ENCODE peak calls at places on chromosomes 6 and 20, in seven cellular contexts. One of them, this sample, is unnamed.
A peak's percentile ranks its signal among the peaks of the same experiment; 100 is the strongest.

GRCh38 chr20:62627901-62628612 is 14.2 kb upstream of the SLCO4A1 start:
- DNase-seq in uterus: no peak
- DNase-seq in MCF 10A: no peak
- DNase-seq in lower leg skin: no peak
- DNase-seq in HCT116: no peak
- DNase-seq in H1: no peak
- DNase-seq in upper lobe of left lung: no peak
- DNase-seq in this sample: no peak

GRCh38 chr20:61569836-61570235 is 317.8 kb downstream of the CDH4 start:
- DNase-seq in uterus: no peak
- DNase-seq in lower leg skin: no peak
- DNase-seq in HCT116: no peak
- DNase-seq in H1: no peak
- DNase-seq in upper lobe of left lung: no peak
- DNase-seq in MCF 10A: no peak
- DNase-seq in this sample: no peak

GRCh38 chr20:38127011-38127621 is 38.0 kb downstream of the TGM2 start:
- DNase-seq in lower leg skin: peak; percentile 70
- DNase-seq in upper lobe of left lung: peak; percentile 22
- DNase-seq in MCF 10A: peak; percentile 82
- DNase-seq in uterus: peak; percentile 73
- DNase-seq in HCT116: peak; percentile 26
- DNase-seq in H1: no peak
- DNase-seq in this sample: no peak

GRCh38 chr20:214383-214782 is 12.7 kb upstream of the DEFB129 start:
- DNase-seq in uterus: no peak
- DNase-seq in HCT116: no peak
- DNase-seq in MCF 10A: no peak
- DNase-seq in H1: no peak
- DNase-seq in lower leg skin: no peak
- DNase-seq in upper lobe of left lung: no peak
- DNase-seq in this sample: no peak

GRCh38 chr6:144809120-144809519 is 524.0 kb downstream of the UTRN start:
- DNase-seq in MCF 10A: peak; percentile 4
- DNase-seq in HCT116: peak; percentile 93
- DNase-seq in H1: no peak
- DNase-seq in upper lobe of left lung: no peak
- DNase-seq in uterus: no peak
- DNase-seq in lower leg skin: no peak
- DNase-seq in this sample: no peak

GRCh38 chr6:101921829-101922450 is 528.4 kb downstream of the GRIK2 start:
- DNase-seq in H1: no peak
- DNase-seq in MCF 10A: no peak
- DNase-seq in lower leg skin: no peak
- DNase-seq in upper lobe of left lung: no peak
- DNase-seq in HCT116: no peak
- DNase-seq in uterus: no peak
- DNase-seq in this sample: no peak

GRCh38 chr6:29011276-29011734 is 6.2 kb upstream of the ZNF311 start:
- DNase-seq in lower leg skin: peak; percentile 87
- DNase-seq in uterus: peak; percentile 30
- DNase-seq in upper lobe of left lung: no peak
- DNase-seq in HCT116: no peak
- DNase-seq in H1: peak; percentile 73
- DNase-seq in MCF 10A: no peak
- DNase-seq in this sample: no peak

GRCh38 chr20:4681971-4682370 is 39.7 kb upstream of the PRND start:
- DNase-seq in MCF 10A: peak; percentile 90
- DNase-seq in HCT116: no peak
- DNase-seq in H1: no peak
- DNase-seq in uterus: peak; percentile 38
- DNase-seq in lower leg skin: no peak
- DNase-seq in upper lobe of left lung: no peak
- DNase-seq in this sample: no peak

GRCh38 chr6:39426057-39426592 is 103.6 kb upstream of the KCNK16 start:
- DNase-seq in HCT116: no peak
- DNase-seq in H1: no peak
- DNase-seq in lower leg skin: no peak
- DNase-seq in MCF 10A: peak; percentile 93
- DNase-seq in uterus: no peak
- DNase-seq in upper lobe of left lung: no peak
- DNase-seq in this sample: no peak

GRCh38 chr20:50368813-50369224 is 141.4 kb upstream of the PTPN1 start:
- DNase-seq in HCT116: no peak
- DNase-seq in uterus: no peak
- DNase-seq in MCF 10A: no peak
- DNase-seq in lower leg skin: no peak
- DNase-seq in upper lobe of left lung: no peak
- DNase-seq in H1: no peak
- DNase-seq in this sample: no peak

GRCh38 chr6:141105481-141105880 is 1027.2 kb upstream of the GJE1 start:
- DNase-seq in H1: no peak
- DNase-seq in upper lobe of left lung: no peak
- DNase-seq in HCT116: no peak
- DNase-seq in uterus: no peak
- DNase-seq in MCF 10A: no peak
- DNase-seq in lower leg skin: no peak
- DNase-seq in this sample: no peak

GRCh38 chr20:61847420-61847748 is 218.3 kb downstream of the TAF4 start:
- DNase-seq in uterus: no peak
- DNase-seq in HCT116: no peak
- DNase-seq in H1: no peak
- DNase-seq in upper lobe of left lung: no peak
- DNase-seq in lower leg skin: no peak
- DNase-seq in MCF 10A: no peak
- DNase-seq in this sample: no peak

GRCh38 chr6:89134723-89135122 is 11.1 kb upstream of the PM20D2 start:
- DNase-seq in HCT116: no peak
- DNase-seq in MCF 10A: no peak
- DNase-seq in lower leg skin: no peak
- DNase-seq in H1: no peak
- DNase-seq in upper lobe of left lung: no peak
- DNase-seq in uterus: no peak
- DNase-seq in this sample: no peak

GRCh38 chr6:17120019-17120418 is 18.2 kb downstream of the STMND1 start:
- DNase-seq in upper lobe of left lung: no peak
- DNase-seq in HCT116: no peak
- DNase-seq in uterus: no peak
- DNase-seq in lower leg skin: no peak
- DNase-seq in MCF 10A: no peak
- DNase-seq in H1: no peak
- DNase-seq in this sample: no peak

GRCh38 chr6:137403855-137404254 is 90.3 kb downstream of the OLIG3 start:
- DNase-seq in upper lobe of left lung: no peak
- DNase-seq in HCT116: no peak
- DNase-seq in lower leg skin: no peak
- DNase-seq in H1: no peak
- DNase-seq in uterus: no peak
- DNase-seq in MCF 10A: no peak
- DNase-seq in this sample: no peak

GRCh38 chr6:44045672-44046015 is 81.6 kb downstream of the MRPL14 start:
- DNase-seq in uterus: no peak
- DNase-seq in MCF 10A: peak; percentile 49
- DNase-seq in lower leg skin: no peak
- DNase-seq in upper lobe of left lung: no peak
- DNase-seq in HCT116: no peak
- DNase-seq in H1: no peak
- DNase-seq in this sample: no peak

GRCh38 chr20:59560588-59561227 is 43.6 kb upstream of the PHACTR3 start:
- DNase-seq in H1: no peak
- DNase-seq in lower leg skin: no peak
- DNase-seq in uterus: no peak
- DNase-seq in upper lobe of left lung: no peak
- DNase-seq in MCF 10A: peak; percentile 43
- DNase-seq in HCT116: peak; percentile 13
- DNase-seq in this sample: no peak

GRCh38 chr6:9942131-9942530 is 472.7 kb downstream of the TFAP2A start:
- DNase-seq in H1: no peak
- DNase-seq in lower leg skin: no peak
- DNase-seq in uterus: no peak
- DNase-seq in HCT116: no peak
- DNase-seq in upper lobe of left lung: no peak
- DNase-seq in MCF 10A: no peak
- DNase-seq in this sample: no peak

GRCh38 chr6:157907651-157908050 is 74.0 kb upstream of the SYNJ2 start:
- DNase-seq in HCT116: no peak
- DNase-seq in H1: no peak
- DNase-seq in MCF 10A: no peak
- DNase-seq in upper lobe of left lung: no peak
- DNase-seq in uterus: no peak
- DNase-seq in lower leg skin: no peak
- DNase-seq in this sample: no peak

DNA sequence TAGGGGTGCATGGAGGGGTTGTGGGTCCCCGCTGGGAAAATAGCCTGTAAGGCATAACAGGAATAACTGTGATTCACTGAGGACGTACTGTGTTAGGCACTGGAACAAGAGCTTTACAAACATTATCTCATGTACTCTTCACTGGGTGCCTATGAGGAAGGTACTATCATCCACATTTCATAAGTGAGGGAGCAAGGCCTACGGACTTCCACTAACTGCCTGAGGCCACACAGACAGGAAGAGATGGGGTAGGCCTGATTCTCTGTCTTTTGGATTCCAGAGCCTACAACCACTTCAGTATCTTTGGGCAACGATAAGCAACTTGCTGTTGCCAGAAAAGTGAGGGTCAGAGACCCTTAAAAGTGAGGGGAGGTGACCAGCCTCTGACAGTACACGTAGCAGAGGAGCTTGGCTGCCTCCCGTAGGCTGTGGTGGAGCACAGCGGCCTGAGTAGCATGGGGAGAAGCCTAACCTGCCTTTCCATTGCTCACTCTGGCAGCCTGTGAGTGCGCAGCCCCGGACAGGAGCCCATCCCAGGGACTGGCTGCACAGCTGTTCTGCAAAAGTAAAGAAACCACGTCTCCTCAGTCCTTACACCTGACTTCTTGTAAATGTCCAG is 30.4 kb downstream of the PSMB1 start:
- DNase-seq in H1: no peak
- DNase-seq in uterus: no peak
- DNase-seq in lower leg skin: no peak
- DNase-seq in MCF 10A: peak; percentile 27
- DNase-seq in HCT116: peak; percentile 12
- DNase-seq in upper lobe of left lung: no peak
- DNase-seq in this sample: no peak
- TF ChIP-seq CTCF in H1: peak; percentile 93
- TF ChIP-seq CTCF in uterus: no peak
- TF ChIP-seq CTCF in lower leg skin: no peak
- TF ChIP-seq CTCF in MCF 10A: peak; percentile 45
- TF ChIP-seq CTCF in HCT116: peak; percentile 56
- TF ChIP-seq CTCF in upper lobe of left lung: no peak
- TF ChIP-seq CTCF in this sample: no peak

GRCh38 chr6:11427091-11427739 is 110.3 kb upstream of the TMEM170B start:
- DNase-seq in MCF 10A: no peak
- DNase-seq in upper lobe of left lung: no peak
- DNase-seq in HCT116: no peak
- DNase-seq in lower leg skin: no peak
- DNase-seq in uterus: no peak
- DNase-seq in H1: no peak
- DNase-seq in this sample: no peak
- TF ChIP-seq CTCF in MCF 10A: no peak
- TF ChIP-seq CTCF in upper lobe of left lung: no peak
- TF ChIP-seq CTCF in HCT116: no peak
- TF ChIP-seq CTCF in lower leg skin: no peak
- TF ChIP-seq CTCF in uterus: no peak
- TF ChIP-seq CTCF in H1: no peak
- TF ChIP-seq CTCF in this sample: no peak

GRCh38 chr6:152874267-152874666 is 108.6 kb downstream of the FBXO5 start:
- DNase-seq in lower leg skin: no peak
- DNase-seq in MCF 10A: no peak
- DNase-seq in HCT116: no peak
- DNase-seq in upper lobe of left lung: no peak
- DNase-seq in H1: no peak
- DNase-seq in uterus: no peak
- DNase-seq in this sample: no peak

GRCh38 chr6:152879681-152880080 is 103.2 kb downstream of the FBXO5 start:
- DNase-seq in uterus: no peak
- DNase-seq in MCF 10A: no peak
- DNase-seq in HCT116: no peak
- DNase-seq in upper lobe of left lung: no peak
- DNase-seq in H1: no peak
- DNase-seq in lower leg skin: no peak
- DNase-seq in this sample: no peak

DNA sequence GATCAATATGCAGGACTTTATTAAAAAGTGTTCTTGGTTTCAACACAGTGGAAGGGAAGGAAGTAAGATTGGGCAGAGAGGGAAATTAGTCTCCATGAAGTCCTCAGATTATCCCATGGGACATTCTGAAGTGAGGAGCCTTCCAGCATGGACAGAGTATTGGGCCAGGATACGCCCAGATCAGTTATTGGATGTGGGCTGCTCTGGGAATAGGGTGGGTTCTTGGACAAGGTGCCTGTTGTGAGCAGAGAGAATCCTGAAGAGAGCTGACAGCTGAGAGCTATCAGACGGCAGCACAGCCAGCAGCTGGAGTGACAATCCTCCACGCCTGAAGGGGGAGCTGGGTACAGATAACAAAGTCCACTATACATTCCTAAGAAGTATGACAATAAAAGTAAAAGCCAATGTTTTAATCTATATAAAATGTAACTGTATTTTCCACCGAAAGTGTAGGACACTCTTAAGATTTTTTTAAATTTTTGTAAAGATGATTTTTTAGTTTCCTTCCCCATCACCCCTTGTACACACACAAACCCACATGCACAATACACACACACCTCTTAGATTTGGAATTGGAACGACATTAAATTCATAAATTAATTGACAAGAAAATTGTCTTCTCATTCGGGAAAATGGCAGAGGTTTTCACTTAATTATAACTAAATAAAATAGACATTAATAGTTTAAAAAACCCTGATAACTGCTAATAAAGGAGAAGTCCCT is 107.8 kb downstream of the FBXO5 start:
- DNase-seq in MCF 10A: no peak
- DNase-seq in lower leg skin: no peak
- DNase-seq in uterus: no peak
- DNase-seq in upper lobe of left lung: no peak
- DNase-seq in HCT116: no peak
- DNase-seq in H1: no peak
- DNase-seq in this sample: no peak
- TF ChIP-seq CTCF in MCF 10A: no peak
- TF ChIP-seq CTCF in lower leg skin: no peak
- TF ChIP-seq CTCF in uterus: no peak
- TF ChIP-seq CTCF in upper lobe of left lung: no peak
- TF ChIP-seq CTCF in HCT116: no peak
- TF ChIP-seq CTCF in H1: peak; percentile 2
- TF ChIP-seq CTCF in this sample: no peak

DNA sequence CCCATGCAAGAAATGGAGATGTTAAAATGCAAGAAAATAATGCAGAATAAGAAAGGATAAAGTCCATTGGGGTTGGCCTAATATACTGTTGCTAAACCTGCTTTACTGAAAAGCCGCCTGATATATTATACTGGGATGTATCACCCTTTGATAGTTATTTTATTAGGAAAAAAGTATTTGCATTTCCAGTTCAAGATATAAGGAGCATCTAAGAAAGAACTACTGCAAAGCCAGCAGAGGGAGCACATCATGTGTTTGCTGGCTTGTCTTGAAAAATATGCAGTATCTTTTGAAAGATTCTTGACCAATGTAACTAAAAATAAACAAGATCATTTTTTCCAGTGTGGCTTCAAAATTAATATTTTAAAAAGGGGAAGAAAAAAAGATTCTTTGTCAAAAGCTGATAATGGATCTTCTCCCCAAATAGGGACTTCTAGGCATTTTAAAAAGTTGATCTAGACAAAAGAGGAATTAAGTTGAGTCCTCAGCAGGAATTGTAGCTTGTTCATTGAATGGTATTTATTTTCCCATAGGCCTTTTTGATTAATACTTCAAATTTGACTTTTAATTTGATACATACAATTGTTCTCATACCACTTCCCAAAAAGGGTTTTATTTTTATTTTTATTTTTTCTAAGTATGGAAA is 214.9 kb downstream of the ZFAND3 start:
- DNase-seq in HCT116: peak; percentile 23
- DNase-seq in H1: no peak
- DNase-seq in uterus: no peak
- DNase-seq in lower leg skin: no peak
- DNase-seq in MCF 10A: peak; percentile 40
- DNase-seq in upper lobe of left lung: no peak
- DNase-seq in this sample: no peak
- TF ChIP-seq CTCF in HCT116: peak; percentile 61
- TF ChIP-seq CTCF in H1: peak; percentile 45
- TF ChIP-seq CTCF in uterus: peak; percentile 32
- TF ChIP-seq CTCF in lower leg skin: no peak
- TF ChIP-seq CTCF in MCF 10A: peak; percentile 39
- TF ChIP-seq CTCF in upper lobe of left lung: no peak
- TF ChIP-seq CTCF in this sample: peak; percentile 35

This sample was measured in natural killer cell.